ENCODE peak calls at places on chromosomes 2 and 18, in five cellular contexts. B, X, O, Y and S are unnamed samples.

GRCh38 chr2:43225093-43225787 is 1.2 kb downstream of the ZFP36L2 start:
- DNase-seq in B (peak), X (peak), O (no peak), Y (peak), S (peak)

GRCh38 chr2:8452979-8453903 is 228.6 kb upstream of the ID2 start:
- DNase-seq in B (no peak), X (no peak), O (no peak), Y (no peak), S (no peak)

GRCh38 chr2:141899740-141900139 is 231.1 kb downstream of the LRP1B start:
- DNase-seq in B (no peak), X (no peak), O (no peak), Y (no peak), S (no peak)

GRCh38 chr2:109030870-109031480 is 42.0 kb upstream of the EDAR start:
- DNase-seq in B (no peak), X (no peak), O (no peak), Y (no peak), S (no peak)

GRCh38 chr2:164840458-164840929 is 1.1 kb downstream of the COBLL1 start:
- DNase-seq in B (peak), X (peak), O (peak), Y (no peak), S (no peak)

GRCh38 chr2:55518846-55519167 is 711 bp upstream of the CFAP36 start:
- DNase-seq in B (no peak), X (no peak), O (peak), Y (no peak), S (no peak)

GRCh38 chr2:84888401-84889276 is 7.8 kb upstream of the TRABD2A start:
- DNase-seq in B (peak), X (peak), O (no peak), Y (peak), S (no peak)

GRCh38 chr18:12119358-12119757 is 25.7 kb downstream of the ANKRD62 start:
- DNase-seq in B (no peak), X (no peak), O (no peak), Y (no peak), S (no peak)

GRCh38 chr18:78769502-78770113 is 210.0 kb upstream of the SALL3 start:
- DNase-seq in B (no peak), X (no peak), O (no peak), Y (no peak), S (no peak)

GRCh38 chr2:96158554-96158940 is 13.3 kb upstream of the DUSP2 start:
- DNase-seq in B (no peak), X (no peak), O (no peak), Y (no peak), S (no peak)

GRCh38 chr2:188381614-188382013 is 89.9 kb downstream of the GULP1 start:
- DNase-seq in B (no peak), X (peak), O (peak), Y (no peak), S (peak)

GRCh38 chr18:29176681-29177080 is 999.8 kb upstream of the CDH2 start:
- DNase-seq in B (no peak), X (peak), O (no peak), Y (no peak), S (no peak)

GRCh38 chr2:44817673-44818335 is 123.7 kb upstream of the SIX3 start:
- DNase-seq in B (no peak), X (no peak), O (peak), Y (no peak), S (no peak)

GRCh38 chr2:15974203-15974452 is 33.8 kb downstream of the MYCN start:
- DNase-seq in B (no peak), X (no peak), O (no peak), Y (no peak), S (no peak)

GRCh38 chr2:36663851-36664715 is 32.4 kb upstream of the VIT start:
- DNase-seq in B (no peak), X (peak), O (peak), Y (peak), S (peak)

GRCh38 chr18:28174181-28174906 is 2.6 kb downstream of the CDH2 start:
- DNase-seq in B (no peak), X (no peak), O (no peak), Y (no peak), S (no peak)

GRCh38 chr18:59570101-59570875 is 126.9 kb downstream of the CCBE1 start:
- DNase-seq in B (no peak), X (peak), O (no peak), Y (no peak), S (no peak)

GRCh38 chr18:57095884-57096283 is 51.0 kb upstream of the BOD1L2 start:
- DNase-seq in B (no peak), X (no peak), O (no peak), Y (peak), S (no peak)

GRCh38 chr2:117661619-117662018 is 152.9 kb upstream of the DDX18 start:
- DNase-seq in B (no peak), X (no peak), O (no peak), Y (no peak), S (no peak)

GRCh38 chr2:149192425-149192824 is 138.0 kb upstream of the LYPD6 start:
- DNase-seq in B (no peak), X (no peak), O (no peak), Y (no peak), S (no peak)

GRCh38 chr2:24382363-24383021 is 22.2 kb upstream of the ITSN2 start:
- DNase-seq in B (peak), X (peak), O (peak), Y (peak), S (no peak)

GRCh38 chr2:157257312-157258252 is at the start of gene GALNT5:
- DNase-seq in B (no peak), X (peak), O (no peak), Y (peak), S (no peak)

GRCh38 chr18:24231773-24232735 is 93.2 kb downstream of the CABYR start:
- DNase-seq in B (no peak), X (peak), O (no peak), Y (no peak), S (no peak)

GRCh38 chr2:106960633-106961205 is 74.8 kb upstream of the ST6GAL2 start:
- DNase-seq in B (no peak), X (no peak), O (no peak), Y (peak), S (no peak)

GRCh38 chr2:69177785-69178636 is 165.0 kb downstream of the ANTXR1 start:
- DNase-seq in B (no peak), X (peak), O (no peak), Y (peak), S (peak)

GRCh38 chr18:52936931-52937330 is 596.9 kb downstream of the DCC start:
- DNase-seq in B (no peak), X (no peak), O (no peak), Y (no peak), S (no peak)

GRCh38 chr2:239223330-239224248 is 177.2 kb downstream of the HDAC4 start:
- DNase-seq in B (no peak), X (peak), O (no peak), Y (no peak), S (no peak)

GRCh38 chr2:220783651-220784050 is 788.5 kb downstream of the EPHA4 start:
- DNase-seq in B (no peak), X (no peak), O (peak), Y (no peak), S (no peak)

GRCh38 chr18:961644-962355 is 57.1 kb downstream of the ADCYAP1 start:
- DNase-seq in B (peak), X (peak), O (no peak), Y (peak), S (peak)